ENCODE peak calls at places on chromosomes 6 and 20, in seven cellular contexts. B is GM12878, M is H1, J is SK-N-SH, G is HCT116, U is K562, O is HepG2. T is an unnamed sample.

GRCh38 chr20:8094415-8094818 is 37.6 kb upstream of the PLCB1 start:
- DNase-seq in U (no peak), B (no peak), M (no peak), G (no peak), J (no peak), O (no peak), T (no peak)

GRCh38 chr6:114810468-114810867 is 467.6 kb upstream of the HS3ST5 start:
- DNase-seq in O (no peak), G (no peak), M (no peak), U (no peak), B (no peak), J (no peak), T (no peak)

GRCh38 chr6:10412165-10412947 is 2.5 kb downstream of the TFAP2A start:
- DNase-seq in U (peak), G (no peak), J (peak), B (no peak), M (no peak), O (no peak), T (peak)

GRCh38 chr6:3960754-3961361 is 111.7 kb downstream of the FAM50B start:
- DNase-seq in J (no peak), B (no peak), G (no peak), U (no peak), O (no peak), M (no peak), T (no peak)

GRCh38 chr20:2140561-2140960 is 38.9 kb downstream of the STK35 start:
- DNase-seq in O (no peak), J (no peak), U (no peak), G (no peak), M (no peak), B (no peak), T (no peak)

GRCh38 chr6:63804381-63804956 is 168.9 kb downstream of the PHF3 start:
- DNase-seq in O (no peak), U (no peak), J (peak), G (no peak), M (no peak), B (no peak), T (no peak)

GRCh38 chr6:45187841-45188240 is 140.3 kb upstream of the RUNX2 start:
- DNase-seq in O (peak), G (no peak), U (no peak), M (no peak), J (no peak), B (no peak), T (no peak)

GRCh38 chr6:33192671-33193602 is 670 bp upstream of the COL11A2 start:
- DNase-seq in B (no peak), M (no peak), O (no peak), J (peak), G (no peak), U (no peak), T (no peak)

GRCh38 chr6:168047841-168048723 is 30.9 kb downstream of the FRMD1 start:
- DNase-seq in G (no peak), J (no peak), U (no peak), B (no peak), M (no peak), O (no peak), T (no peak)

GRCh38 chr20:47438464-47439381 is 63.0 kb upstream of the NCOA3 start:
- DNase-seq in U (peak), M (no peak), O (no peak), B (peak), G (peak), J (no peak), T (peak)

GRCh38 chr6:144286503-144287393 is 1.6 kb downstream of the UTRN start:
- DNase-seq in J (peak), O (peak), G (no peak), M (no peak), U (no peak), B (no peak), T (peak)

GRCh38 chr20:4150095-4150492 is 134.7 kb upstream of the RNF24 start:
- DNase-seq in M (no peak), U (no peak), J (no peak), G (no peak), O (no peak), B (no peak), T (no peak)

GRCh38 chr20:52230406-52230805 is 38.8 kb upstream of the ZFP64 start:
- DNase-seq in B (no peak), J (no peak), G (no peak), M (no peak), U (no peak), O (no peak), T (no peak)

GRCh38 chr6:88135578-88136114 is 30.5 kb downstream of the CNR1 start:
- DNase-seq in O (no peak), M (no peak), G (no peak), J (no peak), U (no peak), B (peak), T (no peak)

GRCh38 chr6:145213614-145214013 is 521.7 kb downstream of the EPM2A start:
- DNase-seq in O (no peak), J (no peak), G (no peak), U (no peak), B (peak), M (no peak), T (no peak)

GRCh38 chr20:63829943-63830820 is 882 bp downstream of the ZBTB46 start:
- DNase-seq in J (peak), U (no peak), B (no peak), G (no peak), O (no peak), M (no peak), T (no peak)

DNA sequence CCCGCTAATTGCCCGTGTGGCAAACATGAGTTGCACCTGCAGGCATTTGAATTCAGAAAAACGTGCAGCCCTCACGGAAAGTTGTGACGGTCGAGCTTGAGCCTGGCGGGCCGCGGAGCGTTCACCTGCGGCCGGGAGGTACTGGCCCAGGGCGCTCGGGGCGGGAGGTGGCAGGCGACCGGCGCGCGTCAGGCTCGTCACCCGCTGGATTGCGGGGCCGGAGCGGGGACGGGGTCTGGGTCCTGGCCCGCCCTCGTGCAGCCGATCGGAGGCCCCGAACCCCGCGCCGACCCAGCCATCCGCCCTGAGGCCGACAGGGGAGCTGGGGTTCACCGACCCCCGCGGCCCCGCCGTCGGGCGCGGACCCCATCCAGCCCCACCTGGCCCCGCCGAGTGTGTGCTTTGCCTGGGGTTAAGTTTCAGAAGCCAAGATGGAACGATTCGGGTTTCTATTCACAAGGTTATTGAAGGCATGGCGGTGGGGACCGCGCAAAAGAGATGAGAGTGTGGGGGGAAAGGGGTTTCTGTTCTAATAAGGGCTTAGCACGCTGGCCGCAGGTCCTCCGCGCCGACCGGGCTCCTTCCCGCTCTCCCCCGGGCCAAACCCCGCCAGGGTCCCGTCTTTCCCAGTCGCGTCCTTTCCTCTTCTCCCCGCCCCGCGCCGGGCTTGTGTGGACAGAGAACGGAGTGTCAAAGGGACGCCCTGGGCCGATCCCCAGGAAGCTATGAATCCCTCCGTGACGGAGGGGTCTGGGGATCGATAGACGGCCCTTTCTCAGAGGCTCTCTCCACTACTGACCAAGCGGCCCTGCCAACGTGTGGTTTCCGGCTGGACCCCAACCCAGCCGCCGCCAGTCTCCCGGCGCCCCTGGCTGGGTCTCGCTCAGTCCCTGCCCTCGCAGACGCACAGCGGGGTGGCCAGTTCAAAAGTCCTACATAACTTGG is 1.6 kb upstream of the HEY2 start:
- DNase-seq in U (peak), J (peak), M (no peak), B (no peak), G (no peak), O (no peak), T (no peak)
- TF ChIP-seq JUND in U (no peak), J (no peak), M (no peak), B (no peak), G (no peak), O (no peak), T (no peak)

DNA sequence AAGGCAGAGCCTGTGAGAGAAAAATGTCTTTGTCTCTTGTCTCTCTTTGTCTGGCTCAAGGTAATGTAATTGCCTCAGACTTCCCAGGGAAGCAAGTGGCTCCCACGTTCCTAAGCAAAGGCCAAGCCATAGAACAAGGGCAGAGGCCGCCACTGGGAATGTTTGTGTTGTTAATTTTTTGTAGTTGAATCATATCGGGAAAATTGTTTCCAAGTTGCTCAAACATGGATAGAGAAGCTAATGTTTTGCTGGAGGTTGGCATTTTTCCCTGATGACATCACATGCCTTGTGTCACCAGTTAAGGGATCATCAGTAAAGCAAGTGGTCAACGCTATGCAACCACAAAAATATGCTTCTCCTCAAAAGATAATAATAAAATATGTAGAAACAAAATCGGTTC is 211.5 kb upstream of the FOXA2 start:
- DNase-seq in O (peak), B (no peak), G (peak), U (no peak), M (no peak), J (no peak), T (no peak)
- TF ChIP-seq JUND in O (no peak), B (no peak), G (peak), U (no peak), M (no peak), J (peak), T (no peak)

GRCh38 chr6:7759319-7759718 is 33.4 kb downstream of the BMP6 start:
- DNase-seq in U (no peak), J (no peak), M (no peak), O (no peak), G (no peak), B (no peak), T (no peak)

GRCh38 chr6:7762758-7763157 is 36.9 kb downstream of the BMP6 start:
- DNase-seq in G (no peak), B (no peak), M (no peak), O (no peak), J (no peak), U (no peak), T (no peak)

GRCh38 chr6:7761047-7761446 is 35.1 kb downstream of the BMP6 start:
- DNase-seq in M (no peak), J (no peak), O (no peak), G (no peak), U (no peak), B (no peak), T (no peak)

GRCh38 chr6:7763896-7764295 is 38.0 kb downstream of the BMP6 start:
- DNase-seq in O (no peak), U (no peak), J (no peak), G (no peak), B (no peak), M (no peak), T (no peak)

GRCh38 chr6:7758456-7758855 is 32.6 kb downstream of the BMP6 start:
- DNase-seq in B (no peak), M (no peak), U (no peak), G (peak), J (no peak), O (no peak), T (no peak)
- TF ChIP-seq JUND in B (no peak), M (no peak), U (no peak), G (no peak), J (no peak), O (no peak), T (no peak)

DNA sequence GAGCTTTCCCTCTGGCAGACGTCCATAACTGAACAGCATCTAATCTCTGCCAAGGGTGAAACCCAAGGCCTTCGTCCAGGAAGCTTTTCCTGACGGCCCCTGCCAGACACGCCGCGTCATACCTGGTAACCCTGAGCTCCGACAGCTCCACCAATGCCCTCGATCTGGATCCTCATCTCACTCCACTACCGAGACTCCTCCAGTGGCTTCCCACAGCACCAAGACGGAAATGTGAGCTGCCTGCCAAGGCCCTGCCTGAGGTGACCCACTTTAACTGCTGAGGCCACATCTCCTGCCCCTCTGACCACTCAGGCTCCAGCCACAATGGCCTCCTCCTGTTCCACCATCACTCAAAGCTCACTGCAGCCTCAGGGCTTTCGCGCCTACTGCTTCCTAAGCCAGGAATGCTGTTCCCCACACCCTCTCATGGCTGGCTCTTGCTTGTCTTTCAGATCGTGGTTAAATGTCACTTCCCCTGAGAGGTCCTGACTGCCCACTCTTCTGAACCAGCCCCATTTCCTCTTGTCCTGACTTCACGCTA is 143.2 kb downstream of the PREX1 start:
- DNase-seq in G (no peak), B (no peak), O (no peak), J (no peak), M (no peak), U (no peak), T (no peak)
- TF ChIP-seq JUND in G (no peak), B (no peak), O (no peak), J (no peak), M (no peak), U (no peak), T (no peak)

GRCh38 chr6:164005312-164005711 is 590.8 kb downstream of the QKI start:
- DNase-seq in J (no peak), M (no peak), B (no peak), G (no peak), O (no peak), U (no peak), T (peak)
- TF ChIP-seq JUND in J (no peak), M (no peak), B (no peak), G (no peak), O (no peak), U (no peak), T (no peak)

T was measured in T47D.